ENCODE peak calls at places on chromosomes 16 and 17, in five cellular contexts. One of them, this sample, is unnamed.

GRCh38 chr17:63847525-63848249 is 5.2 kb upstream of the SMARCD2 start:
- DNase-seq in heart right ventricle: no peak
- DNase-seq in OCI-LY7: no peak
- DNase-seq in RWPE1: no peak
- DNase-seq in stomach: no peak
- DNase-seq in this sample: no peak

GRCh38 chr16:31502981-31503380 is 5.2 kb downstream of the RUSF1 start:
- DNase-seq in RWPE1: no peak
- DNase-seq in heart right ventricle: no peak
- DNase-seq in OCI-LY7: no peak
- DNase-seq in stomach: no peak
- DNase-seq in this sample: no peak

GRCh38 chr16:84822990-84823389 is 3.2 kb downstream of the CRISPLD2 start:
- DNase-seq in stomach: no peak
- DNase-seq in heart right ventricle: no peak
- DNase-seq in OCI-LY7: no peak
- DNase-seq in RWPE1: no peak
- DNase-seq in this sample: no peak

GRCh38 chr16:74625500-74626350 is 18.8 kb upstream of the GLG1 start:
- DNase-seq in stomach: peak; percentile 3
- DNase-seq in heart right ventricle: no peak
- DNase-seq in OCI-LY7: no peak
- DNase-seq in RWPE1: no peak
- DNase-seq in this sample: no peak

GRCh38 chr17:8159459-8160223 is 3.1 kb downstream of the VAMP2 start:
- DNase-seq in stomach: no peak
- DNase-seq in RWPE1: no peak
- DNase-seq in OCI-LY7: no peak
- DNase-seq in heart right ventricle: no peak
- DNase-seq in this sample: peak; percentile 43

GRCh38 chr17:74126179-74126900 is 77.1 kb upstream of the RPL38 start:
- DNase-seq in RWPE1: no peak
- DNase-seq in stomach: peak; percentile 40
- DNase-seq in OCI-LY7: no peak
- DNase-seq in heart right ventricle: no peak
- DNase-seq in this sample: no peak

GRCh38 chr17:61813211-61813610 is 50.1 kb downstream of the BRIP1 start:
- DNase-seq in stomach: no peak
- DNase-seq in RWPE1: no peak
- DNase-seq in OCI-LY7: no peak
- DNase-seq in heart right ventricle: no peak
- DNase-seq in this sample: no peak

GRCh38 chr16:55853114-55853513 is 20.2 kb upstream of the CES1 start:
- DNase-seq in RWPE1: no peak
- DNase-seq in stomach: no peak
- DNase-seq in heart right ventricle: no peak
- DNase-seq in OCI-LY7: no peak
- DNase-seq in this sample: no peak

GRCh38 chr16:55651841-55652824 is 3.7 kb upstream of the SLC6A2 start:
- DNase-seq in heart right ventricle: no peak
- DNase-seq in stomach: no peak
- DNase-seq in RWPE1: no peak
- DNase-seq in OCI-LY7: no peak
- DNase-seq in this sample: no peak

GRCh38 chr17:82237083-82237745 is 8.4 kb downstream of the SLC16A3 start:
- DNase-seq in heart right ventricle: peak; percentile 16
- DNase-seq in stomach: no peak
- DNase-seq in OCI-LY7: no peak
- DNase-seq in RWPE1: no peak
- DNase-seq in this sample: peak; percentile 55

GRCh38 chr17:8121531-8122390 is 2.1 kb downstream of the HES7 start:
- DNase-seq in RWPE1: peak; percentile 56
- DNase-seq in OCI-LY7: peak; percentile 86
- DNase-seq in heart right ventricle: peak; percentile 59
- DNase-seq in stomach: no peak
- DNase-seq in this sample: peak; percentile 70

GRCh38 chr17:11330871-11331270 is 89.9 kb downstream of the SHISA6 start:
- DNase-seq in heart right ventricle: peak; percentile 23
- DNase-seq in stomach: no peak
- DNase-seq in OCI-LY7: no peak
- DNase-seq in RWPE1: no peak
- DNase-seq in this sample: no peak

GRCh38 chr17:75594499-75595283 is 7.1 kb downstream of the MYO15B start:
- DNase-seq in RWPE1: no peak
- DNase-seq in OCI-LY7: peak; percentile 25
- DNase-seq in heart right ventricle: no peak
- DNase-seq in stomach: no peak
- DNase-seq in this sample: no peak

GRCh38 chr17:13337171-13337570 is 264.6 kb downstream of the HS3ST3A1 start:
- DNase-seq in stomach: no peak
- DNase-seq in heart right ventricle: no peak
- DNase-seq in RWPE1: no peak
- DNase-seq in OCI-LY7: no peak
- DNase-seq in this sample: no peak

GRCh38 chr17:76958974-76959373 is 90.8 kb downstream of the MGAT5B start:
- DNase-seq in heart right ventricle: no peak
- DNase-seq in stomach: no peak
- DNase-seq in RWPE1: no peak
- DNase-seq in OCI-LY7: no peak
- DNase-seq in this sample: no peak

GRCh38 chr16:27080870-27081269 is 14.1 kb downstream of the C16orf82 start:
- DNase-seq in stomach: no peak
- DNase-seq in heart right ventricle: no peak
- DNase-seq in RWPE1: peak; percentile 20
- DNase-seq in OCI-LY7: peak; percentile 12
- DNase-seq in this sample: peak; percentile 19

GRCh38 chr17:65043802-65044201 is 12.7 kb downstream of the GNA13 start:
- DNase-seq in stomach: no peak
- DNase-seq in OCI-LY7: no peak
- DNase-seq in RWPE1: no peak
- DNase-seq in heart right ventricle: no peak
- DNase-seq in this sample: no peak

DNA sequence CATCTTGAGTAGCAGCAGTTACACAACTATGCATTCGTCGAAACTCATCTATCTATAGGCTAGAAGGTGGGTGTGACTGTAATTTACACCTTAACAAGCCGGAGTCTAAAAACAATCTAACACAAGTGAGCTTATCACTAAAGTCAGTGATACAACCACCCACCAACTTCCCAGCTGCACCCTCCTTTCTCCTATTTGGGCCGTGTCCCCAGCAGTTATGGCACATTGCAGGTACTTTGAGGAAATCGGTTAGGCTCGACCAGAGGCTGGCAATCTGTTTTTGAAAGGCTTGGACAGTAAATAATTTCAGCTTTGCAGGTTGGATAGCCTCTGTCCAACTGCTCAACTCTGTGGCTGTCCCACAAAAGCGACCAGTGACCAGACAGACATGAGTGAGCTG is 26.0 kb downstream of the USP22 start:
- DNase-seq in RWPE1: no peak
- DNase-seq in OCI-LY7: no peak
- DNase-seq in stomach: no peak
- DNase-seq in heart right ventricle: no peak
- DNase-seq in this sample: no peak
- H3K27ac ChIP-seq in RWPE1: no peak overlapping the region
- H3K27ac ChIP-seq in OCI-LY7: no peak overlapping the region
- H3K27ac ChIP-seq in stomach: no peak overlapping the region
- H3K27ac ChIP-seq in heart right ventricle: no peak overlapping the region
- H3K27ac ChIP-seq in this sample: no peak overlapping the region

DNA sequence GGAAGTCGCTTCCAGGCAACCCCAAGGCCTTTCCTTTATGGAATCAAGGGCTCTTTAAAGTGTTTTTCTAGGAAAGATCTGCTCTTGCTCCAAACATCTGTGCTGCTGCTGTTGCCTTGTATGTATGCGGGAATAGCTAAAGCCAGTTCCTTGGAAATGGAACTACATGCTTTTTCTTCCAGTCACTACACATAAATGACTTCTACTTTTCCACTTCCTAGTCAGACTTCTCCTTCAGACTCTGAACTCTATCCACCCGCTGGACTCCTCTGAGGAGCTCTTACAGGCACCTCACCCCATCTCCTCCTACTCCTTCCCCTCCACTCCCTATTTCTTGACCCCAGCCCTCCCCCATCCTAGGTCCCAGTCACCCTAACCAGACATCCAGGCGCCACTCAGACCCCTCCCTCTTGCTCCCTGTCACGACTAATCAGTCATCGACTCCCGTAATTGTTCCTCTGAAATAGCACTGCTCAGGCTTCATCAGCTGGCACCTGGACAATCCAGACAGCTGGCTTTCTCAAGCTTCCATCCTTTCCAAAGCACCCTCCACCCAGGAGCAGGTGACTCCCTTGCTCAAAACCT is 15.0 kb upstream of the PEMT start:
- DNase-seq in RWPE1: no peak
- DNase-seq in heart right ventricle: no peak
- DNase-seq in stomach: no peak
- DNase-seq in OCI-LY7: no peak
- DNase-seq in this sample: no peak
- H3K27ac ChIP-seq in RWPE1: no peak overlapping the region
- H3K27ac ChIP-seq in heart right ventricle: no peak overlapping the region
- H3K27ac ChIP-seq in stomach: no peak overlapping the region
- H3K27ac ChIP-seq in OCI-LY7: no peak overlapping the region
- H3K27ac ChIP-seq in this sample: peak overlapping the region; percentile 29

GRCh38 chr17:7018331-7018964 is 4.4 kb upstream of the BCL6B start:
- DNase-seq in heart right ventricle: peak; percentile 64
- DNase-seq in OCI-LY7: no peak
- DNase-seq in RWPE1: no peak
- DNase-seq in stomach: no peak
- DNase-seq in this sample: no peak
- H3K27ac ChIP-seq in heart right ventricle: peak overlapping the region; percentile 98
- H3K27ac ChIP-seq in OCI-LY7: no peak overlapping the region
- H3K27ac ChIP-seq in RWPE1: peak overlapping the region; percentile 43
- H3K27ac ChIP-seq in stomach: peak overlapping the region; percentile 97
- H3K27ac ChIP-seq in this sample: peak overlapping the region; percentile 82

GRCh38 chr17:27888945-27889344 is 4.2 kb downstream of the LYRM9 start:
- DNase-seq in RWPE1: no peak
- DNase-seq in OCI-LY7: no peak
- DNase-seq in heart right ventricle: no peak
- DNase-seq in stomach: peak; percentile 35
- DNase-seq in this sample: no peak
- H3K27ac ChIP-seq in RWPE1: no peak overlapping the region
- H3K27ac ChIP-seq in OCI-LY7: no peak overlapping the region
- H3K27ac ChIP-seq in heart right ventricle: no peak overlapping the region
- H3K27ac ChIP-seq in stomach: no peak overlapping the region
- H3K27ac ChIP-seq in this sample: no peak overlapping the region

DNA sequence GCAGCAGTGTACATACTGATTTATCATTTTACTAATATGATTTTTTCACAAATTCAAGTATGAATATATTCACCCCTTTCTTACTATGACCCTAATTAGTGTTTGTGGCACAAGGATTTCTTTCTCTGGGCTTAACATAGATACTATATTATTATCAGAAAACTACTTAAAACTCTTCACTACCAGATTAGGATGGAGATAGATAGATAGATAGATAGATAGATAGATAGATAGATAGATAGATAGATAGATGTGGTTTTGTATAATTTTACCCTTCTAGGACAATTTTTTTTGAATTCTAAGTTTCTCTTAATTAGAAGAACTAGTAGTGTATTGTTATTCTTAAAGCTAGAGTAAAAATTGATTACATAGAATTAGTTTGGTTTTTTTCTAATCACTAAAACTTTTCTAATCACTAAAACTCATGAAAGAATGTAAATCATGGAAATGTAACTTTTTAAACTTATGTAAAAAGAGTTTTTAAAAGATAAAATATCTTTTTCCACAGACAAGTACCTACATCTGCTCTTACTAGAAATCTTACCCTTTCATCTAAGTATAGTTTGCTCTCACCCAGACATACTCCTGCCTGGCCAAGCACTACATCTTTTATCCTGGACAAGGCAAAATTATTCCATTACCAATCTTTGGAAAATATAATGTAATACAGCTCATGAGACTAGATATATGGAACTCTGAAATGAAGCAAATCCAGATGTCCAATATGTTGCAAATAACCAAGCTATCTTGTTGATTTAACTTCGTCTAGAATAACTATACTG is 49.8 kb downstream of the VMP1 start:
- DNase-seq in OCI-LY7: no peak
- DNase-seq in RWPE1: no peak
- DNase-seq in heart right ventricle: no peak
- DNase-seq in stomach: no peak
- DNase-seq in this sample: no peak
- H3K27ac ChIP-seq in OCI-LY7: no peak overlapping the region
- H3K27ac ChIP-seq in RWPE1: peak overlapping the region; percentile 54
- H3K27ac ChIP-seq in heart right ventricle: no peak overlapping the region
- H3K27ac ChIP-seq in stomach: peak overlapping the region; percentile 50
- H3K27ac ChIP-seq in this sample: peak overlapping the region; percentile 15

DNA sequence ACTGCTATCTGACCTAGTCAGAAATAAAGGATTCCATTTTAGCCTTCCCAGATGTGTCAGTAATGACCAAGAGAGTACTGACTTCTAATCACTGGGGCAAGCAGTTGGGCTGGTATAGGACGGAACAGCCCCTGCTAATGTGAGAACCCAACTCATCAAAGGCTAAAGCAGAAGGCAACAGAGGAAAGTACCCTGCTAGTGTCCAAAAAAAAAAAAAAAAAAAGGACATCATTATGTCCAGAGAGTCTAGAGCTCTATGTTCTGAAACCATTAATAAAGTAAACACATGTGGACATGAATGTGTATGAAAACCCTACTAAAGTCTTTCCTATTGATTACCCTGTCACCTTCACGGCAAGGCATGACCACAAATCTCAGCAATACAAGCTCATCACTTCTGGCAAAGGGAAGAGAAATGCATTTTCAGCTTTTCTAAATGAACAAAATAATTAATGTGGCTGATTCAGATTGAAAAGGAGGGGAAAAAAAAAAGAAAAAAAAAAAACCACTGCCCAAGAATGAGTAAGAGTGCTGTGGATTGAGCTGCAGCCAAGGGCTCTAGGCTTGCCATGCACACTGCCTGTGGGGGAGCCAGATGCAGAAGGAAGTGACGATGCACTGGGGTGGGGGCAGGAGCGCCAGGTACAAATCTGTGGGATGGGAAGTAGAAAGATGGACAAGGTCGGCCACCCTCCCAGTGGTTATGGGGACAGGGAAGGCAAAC is 84.8 kb downstream of the CYTH1 start:
- DNase-seq in stomach: no peak
- DNase-seq in OCI-LY7: no peak
- DNase-seq in RWPE1: no peak
- DNase-seq in heart right ventricle: no peak
- DNase-seq in this sample: no peak
- H3K27ac ChIP-seq in stomach: no peak overlapping the region
- H3K27ac ChIP-seq in OCI-LY7: no peak overlapping the region
- H3K27ac ChIP-seq in RWPE1: peak overlapping the region; percentile 29
- H3K27ac ChIP-seq in heart right ventricle: no peak overlapping the region
- H3K27ac ChIP-seq in this sample: no peak overlapping the region

GRCh38 chr16:87570938-87571867 is 31.1 kb upstream of the JPH3 start:
- DNase-seq in stomach: peak; percentile 81
- DNase-seq in RWPE1: no peak
- DNase-seq in heart right ventricle: peak; percentile 58
- DNase-seq in OCI-LY7: peak; percentile 19
- DNase-seq in this sample: peak; percentile 66
- H3K27ac ChIP-seq in stomach: peak overlapping the region; percentile 52
- H3K27ac ChIP-seq in RWPE1: no peak overlapping the region
- H3K27ac ChIP-seq in heart right ventricle: no peak overlapping the region
- H3K27ac ChIP-seq in OCI-LY7: no peak overlapping the region
- H3K27ac ChIP-seq in this sample: no peak overlapping the region

DNA sequence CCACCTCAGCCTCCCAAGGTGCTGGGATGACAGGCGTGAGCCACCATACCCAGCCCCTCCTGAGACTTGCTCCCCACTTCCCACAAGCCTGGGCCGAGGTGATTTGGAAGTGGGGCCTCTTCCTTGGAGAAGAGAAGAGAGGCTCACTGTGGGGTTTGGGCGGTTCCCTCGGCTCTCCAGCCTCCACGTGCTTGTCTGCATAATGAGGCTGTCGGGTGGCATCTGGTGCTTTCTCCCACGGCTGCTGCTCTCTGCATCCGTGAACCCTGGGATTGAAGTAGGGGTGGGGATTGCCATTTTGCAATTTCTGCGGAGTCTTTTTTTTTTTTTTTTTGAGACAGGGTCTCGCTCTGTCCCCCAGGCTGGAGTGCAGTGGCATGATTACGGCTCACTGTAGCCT is 101.4 kb downstream of the RAP1GAP2 start:
- DNase-seq in OCI-LY7: no peak
- DNase-seq in RWPE1: no peak
- DNase-seq in stomach: no peak
- DNase-seq in heart right ventricle: no peak
- DNase-seq in this sample: no peak
- H3K27ac ChIP-seq in OCI-LY7: no peak overlapping the region
- H3K27ac ChIP-seq in RWPE1: no peak overlapping the region
- H3K27ac ChIP-seq in stomach: peak overlapping the region; percentile 84
- H3K27ac ChIP-seq in heart right ventricle: no peak overlapping the region
- H3K27ac ChIP-seq in this sample: no peak overlapping the region